ENCODE peak calls at places on chromosomes 5 and 9, in four cellular contexts. B, L, R and Q are unnamed samples.

GRCh38 chr9:129823934-129824601 is at the start of gene TOR1A:
- DNase-seq in B (peak), L (peak), R (peak), Q (peak)

GRCh38 chr9:72828281-72828731 is 124.5 kb downstream of the ALDH1A1 start:
- DNase-seq in B (no peak), L (no peak), R (peak), Q (no peak)

GRCh38 chr5:6704361-6704851 is 8.8 kb upstream of the TENT4A start:
- DNase-seq in B (no peak), L (no peak), R (no peak), Q (peak)

GRCh38 chr9:94869415-94869838 is 142.9 kb downstream of the AOPEP start:
- DNase-seq in B (no peak), L (no peak), R (no peak), Q (no peak)

GRCh38 chr9:117247271-117247670 is 167.6 kb downstream of the ASTN2 start:
- DNase-seq in B (no peak), L (no peak), R (peak), Q (no peak)

GRCh38 chr9:114177423-114178064 is 22.2 kb downstream of the COL27A1 start:
- DNase-seq in B (no peak), L (peak), R (no peak), Q (no peak)

GRCh38 chr5:177431317-177432142 is 5.1 kb downstream of the GRK6 start:
- DNase-seq in B (no peak), L (no peak), R (no peak), Q (no peak)

GRCh38 chr5:52948418-52949076 is 40.6 kb upstream of the ITGA2 start:
- DNase-seq in B (peak), L (peak), R (peak), Q (peak)

GRCh38 chr5:152608514-152608913 is 203.4 kb upstream of the NMUR2 start:
- DNase-seq in B (no peak), L (no peak), R (no peak), Q (no peak)

GRCh38 chr5:1510151-1510561 is 13.6 kb downstream of the LPCAT1 start:
- DNase-seq in B (no peak), L (no peak), R (no peak), Q (no peak)

GRCh38 chr9:78668148-78668825 is 371.4 kb downstream of the PSAT1 start:
- DNase-seq in B (peak), L (no peak), R (no peak), Q (no peak)

GRCh38 chr5:10563940-10564837 is at the start of gene ANKRD33B:
- DNase-seq in B (no peak), L (peak), R (peak), Q (no peak)

GRCh38 chr9:133360400-133361393 is 4.3 kb downstream of the SURF2 start:
- DNase-seq in B (no peak), L (no peak), R (no peak), Q (no peak)

GRCh38 chr5:74311961-74312360 is 328.6 kb downstream of the ENC1 start:
- DNase-seq in B (no peak), L (no peak), R (no peak), Q (no peak)

GRCh38 chr5:154371687-154372086 is 74.1 kb upstream of the SAP30L start:
- DNase-seq in B (no peak), L (no peak), R (no peak), Q (no peak)

GRCh38 chr9:96078866-96079505 is 203.5 kb downstream of the ERCC6L2 start:
- DNase-seq in B (no peak), L (no peak), R (no peak), Q (no peak)

GRCh38 chr5:140639093-140639821 is at the start of gene TMCO6:
- DNase-seq in B (peak), L (peak), R (peak), Q (peak)

GRCh38 chr5:55903121-55903701 is 52.1 kb downstream of the IL31RA start:
- DNase-seq in B (no peak), L (no peak), R (no peak), Q (no peak)

GRCh38 chr9:37329576-37329975 is 92.9 kb upstream of the GRHPR start:
- DNase-seq in B (no peak), L (peak), R (no peak), Q (peak)

GRCh38 chr9:123487944-123488343 is 131.9 kb downstream of the CRB2 start:
- DNase-seq in B (no peak), L (no peak), R (no peak), Q (no peak)

GRCh38 chr5:176809544-176810083 is 745 bp upstream of the UNC5A start:
- DNase-seq in B (no peak), L (no peak), R (no peak), Q (no peak)

GRCh38 chr5:9149988-9150387 is 395.9 kb downstream of the SEMA5A start:
- DNase-seq in B (no peak), L (no peak), R (no peak), Q (no peak)

GRCh38 chr5:53434566-53434965 is 45.9 kb upstream of the FST start:
- DNase-seq in B (no peak), L (no peak), R (no peak), Q (no peak)

GRCh38 chr5:56816546-56817081 is 1.3 kb downstream of the MAP3K1 start:
- DNase-seq in B (no peak), L (peak), R (peak), Q (no peak)

GRCh38 chr5:15966651-15967050 is 212.9 kb downstream of the MARCHF11 start:
- DNase-seq in B (no peak), L (no peak), R (no peak), Q (no peak)

GRCh38 chr5:6435356-6435755 is 13.3 kb upstream of the UBE2QL1 start:
- DNase-seq in B (peak), L (peak), R (peak), Q (no peak)

GRCh38 chr5:15516486-15516885 is 16.5 kb downstream of the FBXL7 start:
- DNase-seq in B (no peak), L (no peak), R (no peak), Q (no peak)

GRCh38 chr5:133962801-133963476 is 5.5 kb downstream of the C5orf15 start:
- DNase-seq in B (no peak), L (peak), R (no peak), Q (no peak)

GRCh38 chr9:133507246-133507965 is 17.4 kb downstream of the MYMK start:
- DNase-seq in B (no peak), L (no peak), R (no peak), Q (no peak)

GRCh38 chr9:113463418-113464285 is at the start of gene RGS3:
- DNase-seq in B (peak), L (no peak), R (peak), Q (no peak)

GRCh38 chr9:130073373-130073772 is 19.7 kb downstream of the GPR107 start:
- DNase-seq in B (no peak), L (no peak), R (peak), Q (no peak)

GRCh38 chr5:9094582-9094981 is 451.3 kb downstream of the SEMA5A start:
- DNase-seq in B (no peak), L (no peak), R (no peak), Q (no peak)

GRCh38 chr9:89354471-89354870 is 36.2 kb downstream of the SECISBP2 start:
- DNase-seq in B (no peak), L (no peak), R (no peak), Q (no peak)

GRCh38 chr5:88236866-88237642 is 31.6 kb downstream of the TMEM161B start:
- DNase-seq in B (no peak), L (no peak), R (no peak), Q (no peak)

GRCh38 chr5:10856646-10857332 is 95.8 kb upstream of the DAP start:
- DNase-seq in B (no peak), L (peak), R (peak), Q (peak)

GRCh38 chr5:10172242-10172641 is 77.4 kb downstream of the ATPSCKMT start:
- DNase-seq in B (no peak), L (no peak), R (no peak), Q (no peak)

GRCh38 chr5:120778491-120779293 is 314.6 kb downstream of the PRR16 start:
- DNase-seq in B (no peak), L (no peak), R (no peak), Q (no peak)

DNA sequence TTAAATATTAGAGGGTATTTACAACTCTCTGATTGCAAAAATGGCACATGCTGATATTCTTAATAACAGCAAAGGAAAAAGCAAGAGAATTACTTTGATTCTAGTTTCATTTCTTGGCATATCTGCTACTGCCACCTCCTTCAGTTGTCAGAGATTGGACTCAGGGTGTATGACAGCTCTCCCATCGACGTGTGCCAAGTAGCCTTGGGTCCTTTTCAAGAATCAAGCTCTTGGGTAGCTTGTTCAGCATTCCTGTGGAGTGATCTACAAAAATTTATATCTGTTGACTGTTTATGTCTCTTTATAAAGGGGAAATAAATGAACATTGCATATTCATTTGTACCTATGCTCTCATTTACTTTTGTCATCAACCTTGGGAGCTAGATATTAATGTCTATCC is 315.6 kb downstream of the PRR16 start:
- DNase-seq in B (no peak), L (no peak), R (no peak), Q (no peak)
- TF ChIP-seq TCF7L2 in B (no peak), L (no peak), R (no peak), Q (no peak)

DNA sequence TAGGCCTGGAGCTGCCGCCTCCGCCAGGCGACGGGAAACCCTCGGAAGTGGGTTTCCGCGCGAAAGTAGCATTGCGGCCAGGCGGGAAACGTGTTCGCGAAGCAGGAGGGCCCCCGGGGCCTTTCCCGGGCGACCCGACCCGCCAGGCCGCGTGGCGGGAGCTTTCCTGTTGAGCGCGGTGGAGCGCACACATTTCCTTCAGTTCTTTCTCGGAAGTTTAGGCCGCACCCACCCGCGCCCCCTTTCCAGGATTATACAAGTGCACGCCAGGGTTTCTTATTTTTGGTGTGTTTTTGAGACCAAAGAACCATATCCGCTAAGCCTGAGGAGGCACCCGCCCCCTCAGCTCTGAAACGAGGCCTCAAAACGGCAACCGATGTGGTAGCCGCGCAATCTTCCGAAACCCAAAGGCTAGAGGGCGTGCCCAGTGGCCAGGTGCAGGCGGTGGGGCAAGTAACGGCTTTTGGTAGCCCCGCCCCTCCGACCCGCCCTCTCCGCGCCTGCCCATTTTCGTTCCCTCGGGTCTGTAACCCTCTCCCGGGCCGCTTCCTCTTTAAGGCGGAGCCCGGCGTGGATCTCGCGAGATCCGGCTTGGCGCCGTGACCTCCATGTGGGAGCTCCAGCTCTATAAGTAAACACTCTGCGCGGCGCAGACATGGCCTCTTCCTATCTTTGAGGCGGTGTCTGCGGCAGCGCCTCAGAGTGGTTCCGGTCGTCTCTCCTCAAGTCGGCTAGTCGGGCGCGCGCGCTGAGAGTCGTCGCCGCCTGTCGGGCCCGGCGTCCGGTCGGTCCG is at the start of gene UHRF2:
- DNase-seq in B (peak), L (peak), R (peak), Q (peak)
- TF ChIP-seq REST in B (no peak), L (no peak), R (no peak), Q (no peak)

DNA sequence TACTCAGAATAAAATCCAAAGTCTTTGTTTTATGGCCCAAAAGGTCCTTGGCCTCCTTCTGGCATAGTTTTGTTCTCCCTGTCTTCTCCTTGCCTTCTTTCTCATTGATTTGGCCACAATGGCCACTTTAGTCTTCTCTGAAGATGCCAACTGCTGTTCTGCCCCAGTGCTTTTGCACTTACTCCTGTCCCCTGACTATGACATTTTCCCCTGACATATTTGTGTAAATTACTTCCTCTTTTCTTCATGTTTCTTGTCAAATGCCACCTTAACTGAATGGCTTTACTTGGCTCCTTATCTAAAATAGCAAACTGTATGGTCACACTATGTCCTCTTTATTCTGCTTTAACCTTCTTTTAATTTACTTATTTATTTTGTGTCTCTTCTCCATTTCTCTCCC is 484.7 kb upstream of the ARRDC3 start:
- DNase-seq in B (no peak), L (no peak), R (no peak), Q (no peak)
- H3K4me3 ChIP-seq in B (no peak), L (no peak), R (no peak), Q (no peak)

DNA sequence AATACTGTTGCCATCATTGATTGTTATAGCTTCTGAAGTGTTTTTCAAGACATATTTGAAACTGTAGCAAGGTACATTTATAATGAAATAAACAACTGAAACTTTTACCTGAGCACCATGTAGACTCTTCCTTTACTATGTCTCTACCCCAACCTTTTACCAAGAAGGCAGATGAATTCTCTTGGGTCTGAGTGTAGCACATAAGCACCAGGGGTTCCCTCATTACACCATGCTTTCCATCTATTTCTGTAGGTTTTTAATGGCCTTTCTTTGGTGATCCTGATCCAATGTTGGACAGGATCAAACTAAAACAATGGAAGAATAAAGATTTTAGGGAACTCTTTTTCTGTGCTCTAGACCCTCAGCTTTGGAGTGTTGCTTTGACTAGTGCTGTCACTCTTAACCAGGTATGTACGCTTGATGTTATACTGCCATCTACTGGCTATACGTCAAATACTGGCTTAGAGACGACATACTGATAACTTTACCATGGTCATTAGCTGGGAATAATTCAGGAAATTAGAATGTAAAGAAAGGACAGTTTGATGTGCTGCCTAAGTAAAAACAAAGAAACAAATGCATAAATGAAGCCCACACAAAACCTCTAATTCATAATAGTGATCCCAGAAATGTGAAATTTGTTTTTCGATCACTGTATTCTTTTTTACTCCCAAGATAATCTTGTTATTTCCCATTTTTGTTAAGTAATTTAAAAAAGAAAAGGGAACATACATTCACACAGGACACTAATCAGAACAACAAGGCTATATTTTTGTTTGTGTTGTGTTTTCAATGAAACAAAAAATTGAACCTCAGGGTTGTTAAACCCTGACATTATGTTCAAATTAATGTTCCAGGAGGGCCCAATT is 30.7 kb downstream of the IFNW1 start:
- DNase-seq in B (peak), L (no peak), R (peak), Q (peak)
- TF ChIP-seq TCF7L2 in B (no peak), L (no peak), R (no peak), Q (no peak)

DNA sequence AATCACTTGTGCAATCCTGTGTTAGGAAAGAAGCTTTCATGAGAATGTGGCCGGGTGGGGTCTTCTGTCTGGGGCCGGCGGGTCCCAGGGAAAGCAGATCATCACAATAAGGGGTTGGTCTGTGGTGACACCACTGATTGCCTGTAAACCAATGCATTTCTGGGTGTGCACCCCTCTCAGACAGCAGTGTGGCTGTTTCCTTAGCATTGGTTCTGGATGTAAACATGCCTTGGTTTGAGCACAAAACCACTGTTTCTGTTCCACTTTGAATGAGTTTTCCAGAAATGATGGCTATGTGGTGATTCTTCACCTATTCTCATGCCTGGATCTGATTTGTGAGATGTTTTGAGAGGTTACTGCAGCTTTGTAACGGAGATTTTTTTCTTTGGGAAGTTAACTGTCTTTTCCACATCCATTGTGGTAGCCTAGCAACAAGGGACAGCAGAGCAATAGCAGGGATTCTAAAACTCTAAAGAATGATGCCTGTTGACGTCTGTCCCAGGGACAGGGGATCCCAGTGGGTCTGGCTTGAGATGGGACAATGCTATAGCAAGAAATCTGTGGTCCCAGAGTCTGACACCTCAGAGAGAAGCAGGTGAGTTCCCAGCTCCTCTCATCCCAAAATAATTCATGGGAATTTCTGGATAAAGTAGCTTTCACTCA is at the start of gene CCDC192:
- DNase-seq in B (no peak), L (no peak), R (no peak), Q (no peak)
- TF ChIP-seq REST in B (no peak), L (no peak), R (no peak), Q (no peak)

DNA sequence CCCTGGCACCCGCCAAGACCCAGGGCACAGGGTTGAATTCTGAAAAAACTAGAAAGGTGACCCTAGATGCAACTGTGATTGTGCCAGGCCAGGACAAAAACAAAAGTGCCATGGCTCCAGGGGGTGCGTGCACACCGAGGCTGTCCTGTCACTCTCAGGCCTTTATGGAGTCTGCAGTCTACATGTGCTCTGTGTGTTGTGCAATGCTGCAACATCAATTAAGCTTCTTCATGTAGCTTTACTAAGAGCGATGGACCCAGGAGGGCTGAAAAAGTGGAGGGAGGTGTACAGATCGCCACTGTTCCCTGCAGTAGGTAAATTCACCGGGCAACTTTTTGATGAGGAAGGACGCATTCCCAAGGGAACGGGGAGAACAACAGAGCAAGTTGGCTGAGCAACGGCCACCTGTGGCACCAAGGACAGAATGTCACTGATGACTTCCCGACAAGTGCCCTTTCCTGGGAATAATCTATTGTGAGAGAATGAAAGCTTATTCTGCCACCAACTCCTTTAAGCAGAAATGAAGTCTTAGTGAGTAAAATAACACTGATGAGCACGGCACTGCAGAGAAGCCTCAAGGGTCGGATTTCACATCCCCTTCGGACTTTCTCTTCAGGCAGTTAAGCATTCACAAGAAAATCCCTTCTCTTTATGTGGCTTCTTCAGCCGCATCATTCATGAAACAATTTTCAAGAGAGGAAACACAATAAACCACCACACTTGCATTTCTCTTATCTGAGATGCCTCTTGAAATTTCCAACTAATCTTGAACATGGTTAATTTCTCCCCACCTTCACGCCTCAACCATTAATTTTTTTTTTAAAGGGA is 149.6 kb downstream of the DROSHA start:
- DNase-seq in B (no peak), L (no peak), R (no peak), Q (no peak)
- H3K4me3 ChIP-seq in B (no peak), L (no peak), R (no peak), Q (no peak)

DNA sequence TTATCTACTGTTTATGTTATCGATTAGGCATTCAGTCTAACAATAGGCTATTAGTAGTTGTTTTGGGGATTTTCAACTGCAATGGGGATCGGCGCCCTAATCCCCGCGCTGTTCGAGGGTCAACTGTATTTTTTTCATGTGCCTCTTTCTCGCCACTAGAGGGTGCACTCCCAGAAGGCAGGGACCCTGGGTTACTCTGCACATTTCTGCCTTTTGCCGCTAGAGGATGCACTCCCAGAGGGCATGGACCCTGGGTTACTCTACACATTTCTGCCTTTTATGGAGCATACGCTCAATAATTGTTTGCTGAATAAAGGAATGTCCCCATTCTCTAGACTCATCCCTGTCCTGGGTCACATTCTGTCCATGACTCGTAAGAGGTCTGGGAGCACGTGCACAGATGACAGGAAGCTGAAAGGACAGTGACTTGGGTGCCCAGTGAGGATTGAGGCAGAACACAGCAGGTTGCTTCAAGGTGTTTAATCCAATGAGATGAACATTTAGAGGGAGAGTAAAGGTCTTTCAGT is 27.9 kb upstream of the RECK start:
- DNase-seq in B (peak), L (peak), R (peak), Q (peak)
- TF ChIP-seq TCF7L2 in B (no peak), L (no peak), R (no peak), Q (no peak)